ENCODE peak calls at places on chromosomes 12 and 14, in four cellular contexts. F is HepG2, O is K562, K is HCT116. G is an unnamed sample. For H3K9me3, the result is how much of the 10 kb centered on the place peaks cover.

GRCh38 chr12:14367097-14367661 is 1.7 kb downstream of the ATF7IP start:
- DNase-seq in O (no peak), F (peak), K (no peak), G (no peak)

GRCh38 chr14:63257299-63257698 is 53.1 kb downstream of the RHOJ start:
- DNase-seq in K (no peak), F (no peak), O (no peak), G (no peak)

GRCh38 chr14:72801841-72802587 is 91.9 kb downstream of the DPF3 start:
- DNase-seq in K (no peak), F (no peak), O (no peak), G (no peak)

GRCh38 chr14:88882236-88882635 is 57.8 kb downstream of the TTC8 start:
- DNase-seq in K (no peak), F (peak), O (no peak), G (no peak)

GRCh38 chr12:106108187-106108816 is 30.5 kb downstream of the NUAK1 start:
- DNase-seq in O (no peak), K (no peak), F (no peak), G (no peak)

GRCh38 chr12:75981247-75981646 is 50.3 kb downstream of the PHLDA1 start:
- DNase-seq in K (no peak), F (no peak), O (no peak), G (no peak)

GRCh38 chr12:113056631-113057488 is at the start of gene DTX1:
- DNase-seq in F (no peak), O (no peak), K (no peak), G (no peak)

GRCh38 chr12:119363037-119363436 is 28.5 kb downstream of the CCDC60 start:
- DNase-seq in O (no peak), F (no peak), K (no peak), G (no peak)

DNA sequence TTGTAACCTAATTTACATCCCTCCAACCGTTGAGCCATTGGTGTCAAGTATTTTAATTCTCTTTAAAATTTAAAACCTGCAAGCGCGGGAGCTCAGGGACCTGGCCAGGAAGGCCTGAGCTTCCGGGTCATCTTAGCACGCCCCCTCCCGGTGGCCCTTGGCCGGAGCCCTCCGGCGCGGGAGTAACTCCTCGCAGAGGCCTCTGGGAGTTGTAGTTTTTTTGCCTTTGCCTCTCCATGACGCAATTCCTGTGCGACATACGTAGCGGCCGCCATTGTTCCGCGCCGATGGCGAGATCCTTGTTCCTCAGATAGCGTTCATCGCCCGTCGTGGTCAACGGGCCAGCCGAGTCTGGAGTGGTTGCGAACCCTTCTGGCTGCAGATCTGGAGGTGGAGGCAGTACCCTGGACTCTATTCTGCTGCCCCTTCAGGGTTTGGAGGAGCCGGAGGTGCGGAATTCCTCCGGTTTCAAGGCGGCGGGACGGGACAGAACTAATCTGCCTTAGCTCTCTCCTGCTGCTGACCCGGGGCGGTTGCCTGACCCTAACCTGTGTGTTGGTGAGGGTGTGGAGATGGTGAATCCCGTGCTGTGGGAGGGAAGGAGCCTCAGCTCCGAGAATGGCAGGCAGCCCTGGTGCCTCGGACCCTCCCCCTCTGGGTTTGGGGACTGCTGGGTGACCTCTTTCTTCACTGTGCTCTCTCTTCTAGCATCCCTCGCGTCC is at the start of gene ZNF268:
- DNase-seq in K (peak), O (peak), F (peak), G (peak)
- H3K9me3 ChIP-seq in K (under half), O (under half), F (half or more), G (half or more)

DNA sequence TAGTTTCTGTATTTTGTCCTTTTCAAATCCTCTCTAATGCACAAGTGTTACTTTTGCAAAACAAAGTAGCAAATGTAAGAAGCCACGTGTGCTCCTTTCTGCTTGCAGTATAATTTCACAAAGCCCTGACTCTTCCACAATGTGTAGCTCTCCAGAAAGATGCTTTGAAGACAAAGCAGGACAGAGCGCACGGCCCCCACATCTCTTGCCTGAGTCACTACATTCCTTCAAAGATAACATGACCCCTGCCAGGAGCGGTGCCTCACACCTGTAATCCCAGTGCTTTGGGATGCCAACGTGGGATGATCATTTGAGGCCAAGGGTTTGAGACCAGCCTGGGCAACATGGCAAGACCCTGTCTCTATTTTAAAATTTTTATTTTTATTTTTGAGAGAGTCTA is 40.5 kb downstream of the JAG2 start:
- DNase-seq in K (no peak), O (no peak), F (no peak), G (no peak)
- TF ChIP-seq TCF7L2 in K (no peak), O (no peak), F (no peak), G (no peak)

GRCh38 chr14:43043851-43044250 is 1437.2 kb downstream of the LRFN5 start:
- DNase-seq in K (no peak), F (no peak), O (no peak), G (no peak)

GRCh38 chr14:43039881-43040280 is 1433.2 kb downstream of the LRFN5 start:
- DNase-seq in O (no peak), K (no peak), F (no peak), G (no peak)

GRCh38 chr14:43041207-43041606 is 1434.5 kb downstream of the LRFN5 start:
- DNase-seq in K (no peak), O (no peak), F (no peak), G (no peak)

GRCh38 chr14:43041976-43042375 is 1435.3 kb downstream of the LRFN5 start:
- DNase-seq in F (no peak), K (no peak), O (no peak), G (no peak)

DNA sequence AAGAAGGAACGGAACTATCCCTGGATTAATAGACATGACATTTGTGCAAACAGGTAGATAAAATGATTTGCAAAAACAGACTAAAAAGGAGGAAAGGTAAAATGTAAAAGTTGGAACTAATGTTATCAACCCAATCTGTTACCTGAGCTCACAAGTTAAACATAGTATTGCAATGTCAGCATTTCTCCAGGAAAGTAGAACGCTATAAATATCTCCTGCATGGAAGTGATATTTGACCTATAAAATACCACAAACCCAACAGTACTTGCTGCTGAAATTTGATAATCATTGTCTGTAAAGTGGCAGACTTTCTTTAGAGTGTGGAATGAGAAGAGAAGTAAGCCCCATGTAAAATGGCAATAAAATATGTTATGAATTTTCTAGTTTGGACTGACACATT is 1435.7 kb downstream of the LRFN5 start:
- DNase-seq in O (no peak), F (no peak), K (no peak), G (no peak)
- TF ChIP-seq CTCF in O (no peak), F (no peak), K (no peak), G (no peak)

GRCh38 chr12:54604436-54604835 is 16.0 kb upstream of the PPP1R1A start:
- DNase-seq in F (no peak), K (no peak), O (no peak), G (no peak)

GRCh38 chr12:54608156-54608555 is 19.7 kb upstream of the PPP1R1A start:
- DNase-seq in K (no peak), F (no peak), O (no peak), G (no peak)

GRCh38 chr12:54605138-54605970 is 16.9 kb upstream of the PPP1R1A start:
- DNase-seq in O (no peak), F (no peak), K (no peak), G (no peak)

GRCh38 chr12:54608786-54609185 is 20.3 kb upstream of the PPP1R1A start:
- DNase-seq in O (no peak), K (no peak), F (no peak), G (no peak)

DNA sequence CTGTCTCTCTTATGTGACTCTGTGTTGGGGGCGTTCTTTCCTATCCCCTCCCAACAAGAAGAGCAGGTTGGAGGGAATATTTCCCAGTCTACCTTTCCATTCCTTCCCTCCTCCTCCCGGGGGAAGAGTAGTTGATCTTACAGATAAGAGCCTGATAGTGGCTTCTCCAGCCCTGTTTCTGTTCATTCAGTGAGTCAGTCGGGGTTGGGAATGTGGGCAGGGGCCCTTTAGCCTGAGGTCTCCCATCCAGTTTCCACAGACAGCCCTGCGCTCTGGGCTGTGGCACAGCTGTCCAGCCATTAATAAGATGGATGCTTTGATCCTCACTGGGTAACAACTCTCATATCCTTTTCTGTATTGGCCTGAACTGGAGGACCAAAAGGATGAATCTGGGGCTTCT is 18.1 kb upstream of the PPP1R1A start:
- DNase-seq in O (no peak), F (no peak), K (no peak), G (no peak)
- H3K9me3 ChIP-seq in O (under half), F (under half), K (under half), G (under half)

DNA sequence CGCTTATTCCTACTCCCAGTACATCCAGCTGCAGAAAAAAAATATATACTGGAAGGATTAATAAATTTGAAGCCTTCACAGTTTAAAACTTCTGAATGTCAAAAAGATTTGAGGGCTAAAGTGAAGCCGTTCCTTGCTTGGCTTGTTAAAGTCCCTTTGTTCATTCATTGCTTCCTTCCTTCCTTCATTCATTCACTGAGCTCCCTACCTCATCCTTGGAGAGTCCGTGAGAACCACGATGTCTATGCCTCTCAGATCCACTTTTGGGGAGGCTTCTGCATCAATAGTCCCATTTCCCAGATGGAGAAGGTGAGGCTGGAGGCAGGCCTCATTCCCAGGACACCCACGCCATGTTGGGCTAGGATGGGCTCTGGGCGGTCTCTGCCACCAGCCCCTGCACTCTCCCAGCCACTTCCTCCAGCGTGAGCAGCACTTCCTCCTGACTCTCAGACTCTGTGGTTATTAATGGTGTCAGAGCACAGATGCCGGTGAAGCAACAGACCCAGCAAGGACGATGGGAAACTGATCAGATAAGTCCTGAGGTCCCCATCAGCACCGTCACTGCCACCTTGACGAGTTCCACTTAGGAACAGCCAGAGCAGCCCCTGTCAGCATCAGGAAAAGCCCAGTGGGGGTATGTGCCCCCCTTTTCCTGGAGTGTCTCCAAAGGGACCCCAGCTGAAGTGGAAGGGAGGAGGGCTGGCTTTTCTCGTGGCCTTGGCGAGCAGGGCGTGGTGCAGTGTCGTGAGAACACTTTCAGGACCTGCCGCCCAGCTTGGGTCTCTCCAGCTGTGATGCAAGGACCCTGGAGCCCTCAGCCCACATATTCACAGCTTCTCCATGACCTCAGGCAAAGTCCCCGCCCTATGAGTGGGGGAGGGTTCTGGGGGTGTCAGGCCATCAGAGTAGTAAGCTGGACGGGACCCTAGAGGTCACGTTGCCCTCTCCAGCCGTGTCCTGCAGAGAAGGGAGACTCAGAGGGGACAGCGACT is 21.2 kb downstream of the ASB2 start:
- DNase-seq in O (no peak), F (no peak), K (no peak), G (no peak)
- TF ChIP-seq TCF7L2 in O (no peak), F (no peak), K (no peak), G (no peak)

GRCh38 chr12:78037707-78038106 is 207.0 kb downstream of the NAV3 start:
- DNase-seq in O (no peak), K (no peak), F (no peak), G (no peak)
- TF ChIP-seq CTCF in O (no peak), K (no peak), F (no peak), G (no peak)

GRCh38 chr12:132946507-132946820 is 9.6 kb downstream of the ZNF605 start:
- DNase-seq in O (no peak), F (no peak), K (no peak), G (no peak)
- H3K9me3 ChIP-seq in O (under half), F (half or more), K (under half), G (half or more)

GRCh38 chr12:42482820-42483533 is 106.6 kb downstream of the PRICKLE1 start:
- DNase-seq in O (peak), K (no peak), F (peak), G (no peak)
- TF ChIP-seq TCF7L2 in O (no peak), K (no peak), F (no peak), G (no peak)

DNA sequence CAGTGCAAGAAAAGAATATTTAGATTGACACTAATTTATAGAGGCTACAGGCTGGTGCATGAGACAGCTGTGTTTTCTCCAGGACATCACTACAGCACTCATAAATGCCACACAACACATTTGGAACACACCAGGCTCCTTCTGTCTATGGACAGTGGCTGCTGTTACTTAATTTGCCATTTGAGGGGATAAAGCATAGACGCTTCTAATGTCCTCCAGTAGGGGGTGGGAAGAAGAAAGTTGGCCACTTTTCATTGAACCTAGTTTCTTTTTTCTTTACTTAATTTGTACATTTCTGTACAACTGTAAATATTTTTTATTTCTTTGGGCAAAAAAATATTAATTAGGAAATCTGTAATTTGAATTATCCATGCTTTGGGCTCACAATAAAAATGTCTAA is 12.4 kb upstream of the RTN1 start:
- DNase-seq in O (no peak), F (no peak), K (peak), G (no peak)
- TF ChIP-seq CTCF in O (no peak), F (no peak), K (peak), G (peak)

G was measured in Panc1.